ENCODE peak calls at places on chromosomes 4 and X, in eight cellular contexts. One of them, this sample, is unnamed.

GRCh38 chrX:30620125-30620524 is 33.1 kb upstream of the GK start:
- DNase-seq in CD4-positive, alpha-beta memory T cell: no peak
- DNase-seq in keratinocyte: no peak
- DNase-seq in AG10803: no peak
- DNase-seq in BJ: no peak
- DNase-seq in AG04450: no peak
- DNase-seq in SK-MEL-5: no peak
- DNase-seq in activated CD4-positive, alpha-beta T cell treated with anti-CD3 and anti-CD28 coated beads, Interleukin-2, amount 50 U/mL, for 24 hours: no peak
- DNase-seq in this sample: no peak

GRCh38 chr4:67437974-67438713 is 107.2 kb downstream of the CENPC start:
- DNase-seq in activated CD4-positive, alpha-beta T cell treated with anti-CD3 and anti-CD28 coated beads, Interleukin-2, amount 50 U/mL, for 24 hours: no peak
- DNase-seq in BJ: peak
- DNase-seq in CD4-positive, alpha-beta memory T cell: no peak
- DNase-seq in AG10803: peak
- DNase-seq in SK-MEL-5: peak
- DNase-seq in keratinocyte: no peak
- DNase-seq in AG04450: peak
- DNase-seq in this sample: no peak

GRCh38 chr4:55938501-55938900 is 10.2 kb upstream of the CEP135 start:
- DNase-seq in AG10803: no peak
- DNase-seq in CD4-positive, alpha-beta memory T cell: no peak
- DNase-seq in activated CD4-positive, alpha-beta T cell treated with anti-CD3 and anti-CD28 coated beads, Interleukin-2, amount 50 U/mL, for 24 hours: no peak
- DNase-seq in keratinocyte: no peak
- DNase-seq in AG04450: no peak
- DNase-seq in BJ: no peak
- DNase-seq in SK-MEL-5: no peak
- DNase-seq in this sample: no peak

GRCh38 chr4:131091896-131092295 is 1995.9 kb downstream of the C4orf33 start:
- DNase-seq in AG04450: no peak
- DNase-seq in activated CD4-positive, alpha-beta T cell treated with anti-CD3 and anti-CD28 coated beads, Interleukin-2, amount 50 U/mL, for 24 hours: no peak
- DNase-seq in SK-MEL-5: peak
- DNase-seq in BJ: no peak
- DNase-seq in CD4-positive, alpha-beta memory T cell: no peak
- DNase-seq in keratinocyte: no peak
- DNase-seq in AG10803: no peak
- DNase-seq in this sample: peak

GRCh38 chr4:1448589-1449420 is 42.6 kb upstream of the NKX1-1 start:
- DNase-seq in AG04450: no peak
- DNase-seq in activated CD4-positive, alpha-beta T cell treated with anti-CD3 and anti-CD28 coated beads, Interleukin-2, amount 50 U/mL, for 24 hours: no peak
- DNase-seq in keratinocyte: no peak
- DNase-seq in SK-MEL-5: no peak
- DNase-seq in AG10803: no peak
- DNase-seq in CD4-positive, alpha-beta memory T cell: no peak
- DNase-seq in BJ: no peak
- DNase-seq in this sample: no peak

GRCh38 chr4:108094131-108094530 is 74.6 kb downstream of the LEF1 start:
- DNase-seq in CD4-positive, alpha-beta memory T cell: no peak
- DNase-seq in keratinocyte: no peak
- DNase-seq in AG10803: no peak
- DNase-seq in BJ: no peak
- DNase-seq in SK-MEL-5: no peak
- DNase-seq in AG04450: no peak
- DNase-seq in activated CD4-positive, alpha-beta T cell treated with anti-CD3 and anti-CD28 coated beads, Interleukin-2, amount 50 U/mL, for 24 hours: no peak
- DNase-seq in this sample: no peak

GRCh38 chr4:150176559-150176958 is 98.3 kb downstream of the DCLK2 start:
- DNase-seq in SK-MEL-5: peak
- DNase-seq in BJ: peak
- DNase-seq in AG04450: peak
- DNase-seq in keratinocyte: peak
- DNase-seq in activated CD4-positive, alpha-beta T cell treated with anti-CD3 and anti-CD28 coated beads, Interleukin-2, amount 50 U/mL, for 24 hours: no peak
- DNase-seq in AG10803: peak
- DNase-seq in CD4-positive, alpha-beta memory T cell: no peak
- DNase-seq in this sample: peak

GRCh38 chrX:72100824-72101351 is 30.8 kb downstream of the RTL5 start:
- DNase-seq in keratinocyte: no peak
- DNase-seq in activated CD4-positive, alpha-beta T cell treated with anti-CD3 and anti-CD28 coated beads, Interleukin-2, amount 50 U/mL, for 24 hours: peak
- DNase-seq in AG10803: peak
- DNase-seq in SK-MEL-5: no peak
- DNase-seq in AG04450: no peak
- DNase-seq in CD4-positive, alpha-beta memory T cell: peak
- DNase-seq in BJ: no peak
- DNase-seq in this sample: no peak

GRCh38 chr4:147581601-147582350 is 35.4 kb upstream of the TMEM184C start:
- DNase-seq in BJ: peak
- DNase-seq in AG04450: peak
- DNase-seq in AG10803: peak
- DNase-seq in SK-MEL-5: no peak
- DNase-seq in CD4-positive, alpha-beta memory T cell: no peak
- DNase-seq in keratinocyte: no peak
- DNase-seq in activated CD4-positive, alpha-beta T cell treated with anti-CD3 and anti-CD28 coated beads, Interleukin-2, amount 50 U/mL, for 24 hours: no peak
- DNase-seq in this sample: no peak

GRCh38 chr4:56465599-56466295 is 1.7 kb upstream of the SRP72 start:
- DNase-seq in SK-MEL-5: no peak
- DNase-seq in CD4-positive, alpha-beta memory T cell: no peak
- DNase-seq in AG04450: no peak
- DNase-seq in BJ: no peak
- DNase-seq in keratinocyte: no peak
- DNase-seq in activated CD4-positive, alpha-beta T cell treated with anti-CD3 and anti-CD28 coated beads, Interleukin-2, amount 50 U/mL, for 24 hours: no peak
- DNase-seq in AG10803: peak
- DNase-seq in this sample: no peak

GRCh38 chr4:38601244-38601915 is 62.6 kb upstream of the KLF3 start:
- DNase-seq in keratinocyte: no peak
- DNase-seq in BJ: no peak
- DNase-seq in AG10803: peak
- DNase-seq in AG04450: peak
- DNase-seq in CD4-positive, alpha-beta memory T cell: no peak
- DNase-seq in activated CD4-positive, alpha-beta T cell treated with anti-CD3 and anti-CD28 coated beads, Interleukin-2, amount 50 U/mL, for 24 hours: no peak
- DNase-seq in SK-MEL-5: no peak
- DNase-seq in this sample: no peak

GRCh38 chr4:177282284-177282683 is 27.4 kb upstream of the NEIL3 start:
- DNase-seq in AG04450: no peak
- DNase-seq in AG10803: no peak
- DNase-seq in keratinocyte: no peak
- DNase-seq in activated CD4-positive, alpha-beta T cell treated with anti-CD3 and anti-CD28 coated beads, Interleukin-2, amount 50 U/mL, for 24 hours: no peak
- DNase-seq in SK-MEL-5: no peak
- DNase-seq in CD4-positive, alpha-beta memory T cell: no peak
- DNase-seq in BJ: no peak
- DNase-seq in this sample: no peak

GRCh38 chrX:69505772-69506616 is 1.9 kb downstream of the NALF2 start:
- DNase-seq in keratinocyte: no peak
- DNase-seq in AG10803: no peak
- DNase-seq in CD4-positive, alpha-beta memory T cell: no peak
- DNase-seq in BJ: no peak
- DNase-seq in activated CD4-positive, alpha-beta T cell treated with anti-CD3 and anti-CD28 coated beads, Interleukin-2, amount 50 U/mL, for 24 hours: no peak
- DNase-seq in SK-MEL-5: no peak
- DNase-seq in AG04450: no peak
- DNase-seq in this sample: no peak

GRCh38 chr4:65943076-65943475 is 272.8 kb upstream of the EPHA5 start:
- DNase-seq in keratinocyte: peak
- DNase-seq in SK-MEL-5: peak
- DNase-seq in AG04450: no peak
- DNase-seq in BJ: peak
- DNase-seq in CD4-positive, alpha-beta memory T cell: no peak
- DNase-seq in AG10803: peak
- DNase-seq in activated CD4-positive, alpha-beta T cell treated with anti-CD3 and anti-CD28 coated beads, Interleukin-2, amount 50 U/mL, for 24 hours: no peak
- DNase-seq in this sample: peak

GRCh38 chr4:1767058-1767769 is 25.9 kb upstream of the FGFR3 start:
- DNase-seq in CD4-positive, alpha-beta memory T cell: no peak
- DNase-seq in activated CD4-positive, alpha-beta T cell treated with anti-CD3 and anti-CD28 coated beads, Interleukin-2, amount 50 U/mL, for 24 hours: no peak
- DNase-seq in keratinocyte: no peak
- DNase-seq in BJ: no peak
- DNase-seq in SK-MEL-5: no peak
- DNase-seq in AG10803: peak
- DNase-seq in AG04450: no peak
- DNase-seq in this sample: no peak

GRCh38 chrX:123432362-123433150 is 248.5 kb downstream of the GRIA3 start:
- DNase-seq in keratinocyte: no peak
- DNase-seq in AG10803: no peak
- DNase-seq in CD4-positive, alpha-beta memory T cell: no peak
- DNase-seq in BJ: no peak
- DNase-seq in AG04450: no peak
- DNase-seq in activated CD4-positive, alpha-beta T cell treated with anti-CD3 and anti-CD28 coated beads, Interleukin-2, amount 50 U/mL, for 24 hours: no peak
- DNase-seq in SK-MEL-5: peak
- DNase-seq in this sample: no peak

GRCh38 chrX:136183917-136184316 is 36.6 kb downstream of the FHL1 start:
- DNase-seq in CD4-positive, alpha-beta memory T cell: no peak
- DNase-seq in BJ: no peak
- DNase-seq in keratinocyte: no peak
- DNase-seq in AG10803: no peak
- DNase-seq in activated CD4-positive, alpha-beta T cell treated with anti-CD3 and anti-CD28 coated beads, Interleukin-2, amount 50 U/mL, for 24 hours: no peak
- DNase-seq in SK-MEL-5: no peak
- DNase-seq in AG04450: no peak
- DNase-seq in this sample: no peak

GRCh38 chrX:82585868-82586267 is 922.2 kb upstream of the POU3F4 start:
- DNase-seq in keratinocyte: no peak
- DNase-seq in SK-MEL-5: no peak
- DNase-seq in BJ: no peak
- DNase-seq in CD4-positive, alpha-beta memory T cell: no peak
- DNase-seq in AG04450: no peak
- DNase-seq in AG10803: no peak
- DNase-seq in activated CD4-positive, alpha-beta T cell treated with anti-CD3 and anti-CD28 coated beads, Interleukin-2, amount 50 U/mL, for 24 hours: no peak
- DNase-seq in this sample: no peak

GRCh38 chrX:43551590-43551989 is 104.5 kb upstream of the MAOA start:
- DNase-seq in AG10803: no peak
- DNase-seq in SK-MEL-5: no peak
- DNase-seq in activated CD4-positive, alpha-beta T cell treated with anti-CD3 and anti-CD28 coated beads, Interleukin-2, amount 50 U/mL, for 24 hours: no peak
- DNase-seq in CD4-positive, alpha-beta memory T cell: no peak
- DNase-seq in AG04450: no peak
- DNase-seq in BJ: no peak
- DNase-seq in keratinocyte: no peak
- DNase-seq in this sample: no peak

GRCh38 chrX:130974323-130974722 is 71.3 kb upstream of the ENOX2 start:
- DNase-seq in AG10803: peak
- DNase-seq in activated CD4-positive, alpha-beta T cell treated with anti-CD3 and anti-CD28 coated beads, Interleukin-2, amount 50 U/mL, for 24 hours: no peak
- DNase-seq in CD4-positive, alpha-beta memory T cell: no peak
- DNase-seq in AG04450: no peak
- DNase-seq in BJ: no peak
- DNase-seq in SK-MEL-5: no peak
- DNase-seq in keratinocyte: no peak
- DNase-seq in this sample: no peak

GRCh38 chr4:143700420-143701352 is at the start of gene FREM3:
- DNase-seq in activated CD4-positive, alpha-beta T cell treated with anti-CD3 and anti-CD28 coated beads, Interleukin-2, amount 50 U/mL, for 24 hours: no peak
- DNase-seq in SK-MEL-5: no peak
- DNase-seq in keratinocyte: no peak
- DNase-seq in BJ: no peak
- DNase-seq in CD4-positive, alpha-beta memory T cell: peak
- DNase-seq in AG10803: no peak
- DNase-seq in AG04450: no peak
- DNase-seq in this sample: no peak

GRCh38 chr4:158729716-158730559 is 6.7 kb upstream of the PPID start:
- DNase-seq in SK-MEL-5: peak
- DNase-seq in CD4-positive, alpha-beta memory T cell: peak
- DNase-seq in AG04450: peak
- DNase-seq in BJ: no peak
- DNase-seq in AG10803: peak
- DNase-seq in activated CD4-positive, alpha-beta T cell treated with anti-CD3 and anti-CD28 coated beads, Interleukin-2, amount 50 U/mL, for 24 hours: peak
- DNase-seq in keratinocyte: no peak
- DNase-seq in this sample: peak

GRCh38 chr4:126306152-126306869 is 991.6 kb downstream of the FAT4 start:
- DNase-seq in AG10803: peak
- DNase-seq in BJ: no peak
- DNase-seq in CD4-positive, alpha-beta memory T cell: no peak
- DNase-seq in keratinocyte: no peak
- DNase-seq in AG04450: no peak
- DNase-seq in activated CD4-positive, alpha-beta T cell treated with anti-CD3 and anti-CD28 coated beads, Interleukin-2, amount 50 U/mL, for 24 hours: no peak
- DNase-seq in SK-MEL-5: no peak
- DNase-seq in this sample: no peak

GRCh38 chrX:46611658-46612362 is 38.2 kb downstream of the CHST7 start:
- DNase-seq in activated CD4-positive, alpha-beta T cell treated with anti-CD3 and anti-CD28 coated beads, Interleukin-2, amount 50 U/mL, for 24 hours: no peak
- DNase-seq in CD4-positive, alpha-beta memory T cell: peak
- DNase-seq in AG04450: no peak
- DNase-seq in AG10803: no peak
- DNase-seq in keratinocyte: no peak
- DNase-seq in BJ: no peak
- DNase-seq in SK-MEL-5: no peak
- DNase-seq in this sample: no peak

GRCh38 chrX:15679246-15679645 is 14.6 kb upstream of the CLTRN start:
- DNase-seq in keratinocyte: no peak
- DNase-seq in SK-MEL-5: no peak
- DNase-seq in activated CD4-positive, alpha-beta T cell treated with anti-CD3 and anti-CD28 coated beads, Interleukin-2, amount 50 U/mL, for 24 hours: no peak
- DNase-seq in CD4-positive, alpha-beta memory T cell: no peak
- DNase-seq in AG10803: no peak
- DNase-seq in AG04450: no peak
- DNase-seq in BJ: no peak
- DNase-seq in this sample: no peak

GRCh38 chrX:1246816-1247215 is 21.8 kb upstream of the CSF2RA start:
- DNase-seq in AG04450: no peak
- DNase-seq in BJ: no peak
- DNase-seq in activated CD4-positive, alpha-beta T cell treated with anti-CD3 and anti-CD28 coated beads, Interleukin-2, amount 50 U/mL, for 24 hours: peak
- DNase-seq in SK-MEL-5: peak
- DNase-seq in keratinocyte: no peak
- DNase-seq in AG10803: peak
- DNase-seq in CD4-positive, alpha-beta memory T cell: peak
- DNase-seq in this sample: peak

This sample was measured in NCI-H2171 treated with DMSO at 0.1 percent for 48 hours.